ENCODE peak calls at places on chromosomes 11 and 22, in eight cellular contexts. P is activated naive CD8-positive, alpha-beta T cell treated with anti-CD3 and anti-CD28 coated beads for 36 hours; B is suprapubic skin; T is GM04503; A is NCI-H2081; W is GM10248; J is lung microvascular endothelial cell; K is Calu3. M is an unnamed sample.

GRCh38 chr11:1828542-1828941 is 6.2 kb upstream of the SYT8 start:
- DNase-seq in P (no peak), B (no peak), T (no peak), A (no peak), W (no peak), J (no peak), K (no peak), M (no peak)

GRCh38 chr11:61102667-61103491 is 590 bp downstream of the CD5 start:
- DNase-seq in P (peak; percentile 46), B (no peak), T (no peak), A (no peak), W (no peak), J (no peak), K (no peak), M (no peak)

GRCh38 chr22:48803993-48804810 is 1023.5 kb downstream of the BRD1 start:
- DNase-seq in P (no peak), B (no peak), T (no peak), A (no peak), W (no peak), J (no peak), K (no peak), M (no peak)

GRCh38 chr22:26589367-26589844 is 526 bp downstream of the TPST2 start:
- DNase-seq in P (peak; percentile 45), B (no peak), T (no peak), A (no peak), W (peak; percentile 41), J (peak; percentile 50), K (peak; percentile 30), M (no peak)

GRCh38 chr22:17921871-17922821 is 102.2 kb downstream of the MICAL3 start:
- DNase-seq in P (no peak), B (no peak), T (no peak), A (no peak), W (no peak), J (no peak), K (no peak), M (peak; percentile 59)

GRCh38 chr11:17544181-17544622 is at the start of gene USH1C:
- DNase-seq in P (peak; percentile 52), B (no peak), T (no peak), A (no peak), W (no peak), J (no peak), K (peak; percentile 87), M (no peak)

GRCh38 chr22:31898911-31899310 is 45.4 kb upstream of the YWHAH start:
- DNase-seq in P (no peak), B (no peak), T (no peak), A (no peak), W (no peak), J (no peak), K (no peak), M (no peak)

GRCh38 chr11:17351510-17352176 is at the start of gene NCR3LG1:
- DNase-seq in P (peak; percentile 68), B (peak; percentile 83), T (no peak), A (peak; percentile 31), W (peak; percentile 48), J (peak; percentile 48), K (peak; percentile 43), M (no peak)

GRCh38 chr11:70541176-70541575 is 142.8 kb downstream of the CTTN start:
- DNase-seq in P (no peak), B (no peak), T (no peak), A (no peak), W (no peak), J (no peak), K (no peak), M (no peak)

GRCh38 chr11:128767518-128767917 is 73.6 kb downstream of the FLI1 start:
- DNase-seq in P (no peak), B (no peak), T (no peak), A (no peak), W (no peak), J (no peak), K (no peak), M (no peak)

GRCh38 chr11:63838150-63838681 is 694 bp upstream of the MARK2 start:
- DNase-seq in P (no peak), B (no peak), T (no peak), A (no peak), W (no peak), J (no peak), K (peak; percentile 11), M (no peak)

GRCh38 chr11:117856252-117856651 is 20.2 kb downstream of the FXYD6 start:
- DNase-seq in P (no peak), B (peak; percentile 28), T (no peak), A (no peak), W (no peak), J (no peak), K (no peak), M (no peak)

GRCh38 chr22:18156878-18157713 is 7.1 kb downstream of the USP18 start:
- DNase-seq in P (peak; percentile 34), B (no peak), T (peak; percentile 97), A (peak; percentile 66), W (peak; percentile 39), J (peak; percentile 89), K (peak; percentile 72), M (peak; percentile 86)

GRCh38 chr22:49935561-49935960 is 17.1 kb downstream of the CRELD2 start:
- DNase-seq in P (no peak), B (no peak), T (no peak), A (no peak), W (peak; percentile 61), J (peak; percentile 78), K (no peak), M (no peak)

GRCh38 chr11:520428-521178 is 13.6 kb upstream of the RNH1 start:
- DNase-seq in P (no peak), B (no peak), T (no peak), A (no peak), W (no peak), J (no peak), K (no peak), M (no peak)

GRCh38 chr11:30984827-30985226 is 384.7 kb downstream of the DCDC1 start:
- DNase-seq in P (no peak), B (no peak), T (no peak), A (no peak), W (no peak), J (no peak), K (no peak), M (no peak)

GRCh38 chr11:7899418-7899817 is 31.6 kb downstream of the OR10A6 start:
- DNase-seq in P (no peak), B (no peak), T (no peak), A (no peak), W (no peak), J (no peak), K (no peak), M (no peak)

GRCh38 chr22:22037740-22038139 is 55.2 kb upstream of the TOP3B start:
- DNase-seq in P (no peak), B (no peak), T (no peak), A (no peak), W (no peak), J (peak; percentile 7), K (no peak), M (no peak)

GRCh38 chr11:44598831-44599230 is 33.4 kb downstream of the CD82 start:
- DNase-seq in P (no peak), B (no peak), T (no peak), A (no peak), W (no peak), J (no peak), K (no peak), M (no peak)

GRCh38 chr11:36454991-36455611 is 55.0 kb downstream of the TRAF6 start:
- DNase-seq in P (no peak), B (no peak), T (no peak), A (peak; percentile 41), W (no peak), J (no peak), K (no peak), M (no peak)

GRCh38 chr11:2390871-2391662 is 9.5 kb upstream of the TSSC4 start:
- DNase-seq in P (no peak), B (no peak), T (no peak), A (peak; percentile 15), W (no peak), J (no peak), K (no peak), M (no peak)

M was measured in keratinocyte.